ENCODE peak calls at places on chromosomes 5 and 9, in ten cellular contexts. U, M, R, O, E, G, Q, J, L and A are unnamed samples. For H3K27me3, the result is how much of the 10 kb centered on the place peaks cover.

GRCh38 chr5:178182158-178182876 is 4.9 kb downstream of the GMCL2 start:
- DNase-seq in U (no peak), M (no peak), R (peak), O (no peak), E (no peak), G (no peak), Q (no peak), J (no peak), L (no peak), A (no peak)

GRCh38 chr9:130172161-130172857 is at the start of gene NCS1:
- DNase-seq in U (peak), M (peak), R (peak), O (peak), E (peak), G (peak), Q (peak), J (peak), L (peak), A (peak)

GRCh38 chr5:123844873-123845272 is 332.9 kb downstream of the CSNK1G3 start:
- DNase-seq in U (no peak), M (no peak), R (no peak), O (no peak), E (no peak), G (no peak), Q (no peak), J (peak), L (peak), A (peak)

GRCh38 chr5:157494178-157494830 is 34.3 kb downstream of the NIPAL4 start:
- DNase-seq in U (no peak), M (no peak), R (no peak), O (no peak), E (no peak), G (no peak), Q (no peak), J (no peak), L (no peak), A (no peak)

GRCh38 chr5:150302301-150303069 is at the start of gene ARSI:
- DNase-seq in U (peak), M (peak), R (peak), O (no peak), E (peak), G (no peak), Q (peak), J (no peak), L (no peak), A (peak)

GRCh38 chr9:126153382-126153781 is 173.2 kb upstream of the MVB12B start:
- DNase-seq in U (no peak), M (no peak), R (no peak), O (no peak), E (no peak), G (no peak), Q (no peak), J (no peak), L (no peak), A (no peak)

GRCh38 chr5:167754501-167754941 is 536.9 kb upstream of the WWC1 start:
- DNase-seq in U (no peak), M (no peak), R (peak), O (no peak), E (no peak), G (no peak), Q (no peak), J (no peak), L (no peak), A (no peak)

GRCh38 chr5:25358919-25359318 is 714.1 kb upstream of the CDH10 start:
- DNase-seq in U (no peak), M (no peak), R (no peak), O (no peak), E (no peak), G (no peak), Q (no peak), J (no peak), L (no peak), A (no peak)

GRCh38 chr5:153159611-153160010 is 330.9 kb upstream of the GRIA1 start:
- DNase-seq in U (no peak), M (no peak), R (no peak), O (no peak), E (peak), G (no peak), Q (no peak), J (peak), L (no peak), A (peak)

GRCh38 chr5:146084376-146084775 is 21.0 kb downstream of the PLAC8L1 start:
- DNase-seq in U (no peak), M (no peak), R (no peak), O (no peak), E (no peak), G (no peak), Q (no peak), J (no peak), L (no peak), A (no peak)

GRCh38 chr9:31394040-31394473 is 990.4 kb upstream of the ACO1 start:
- DNase-seq in U (no peak), M (no peak), R (no peak), O (no peak), E (no peak), G (no peak), Q (no peak), J (peak), L (no peak), A (no peak)

GRCh38 chr5:54704825-54705224 is 187.3 kb downstream of the SNX18 start:
- DNase-seq in U (no peak), M (no peak), R (no peak), O (no peak), E (no peak), G (no peak), Q (no peak), J (no peak), L (no peak), A (no peak)

GRCh38 chr5:167355370-167355769 is 936.1 kb upstream of the WWC1 start:
- DNase-seq in U (no peak), M (no peak), R (no peak), O (no peak), E (peak), G (no peak), Q (no peak), J (no peak), L (no peak), A (no peak)

GRCh38 chr5:33032161-33033085 is 321.3 kb downstream of the NPR3 start:
- DNase-seq in U (no peak), M (no peak), R (no peak), O (no peak), E (peak), G (no peak), Q (no peak), J (peak), L (peak), A (peak)

GRCh38 chr5:136006164-136006563 is 22.6 kb upstream of the TGFBI start:
- DNase-seq in U (no peak), M (no peak), R (no peak), O (no peak), E (no peak), G (no peak), Q (no peak), J (peak), L (peak), A (no peak)

GRCh38 chr5:131716650-131717049 is 80.2 kb downstream of the FNIP1 start:
- DNase-seq in U (no peak), M (no peak), R (no peak), O (no peak), E (no peak), G (no peak), Q (no peak), J (no peak), L (no peak), A (no peak)

GRCh38 chr9:102867488-102867887 is 127.6 kb upstream of the CYLC2 start:
- DNase-seq in U (no peak), M (no peak), R (peak), O (no peak), E (no peak), G (no peak), Q (no peak), J (peak), L (no peak), A (no peak)

GRCh38 chr5:149172261-149172660 is 31.0 kb downstream of the ABLIM3 start:
- DNase-seq in U (no peak), M (no peak), R (peak), O (no peak), E (peak), G (no peak), Q (no peak), J (peak), L (peak), A (peak)

GRCh38 chr5:169416583-169417196 is 115.8 kb upstream of the SLIT3 start:
- DNase-seq in U (peak), M (no peak), R (no peak), O (no peak), E (peak), G (peak), Q (peak), J (peak), L (peak), A (peak)

GRCh38 chr5:52994266-52994665 is 5.1 kb downstream of the ITGA2 start:
- DNase-seq in U (no peak), M (no peak), R (no peak), O (no peak), E (no peak), G (no peak), Q (no peak), J (no peak), L (peak), A (no peak)

GRCh38 chr9:37730840-37731239 is 22.8 kb upstream of the TRMT10B start:
- DNase-seq in U (no peak), M (no peak), R (no peak), O (no peak), E (no peak), G (no peak), Q (no peak), J (no peak), L (no peak), A (no peak)

GRCh38 chr5:80346055-80346454 is 26.3 kb downstream of the SPZ1 start:
- DNase-seq in U (no peak), M (no peak), R (peak), O (peak), E (peak), G (no peak), Q (no peak), J (no peak), L (no peak), A (peak)

GRCh38 chr5:68087866-68088265 is 127.7 kb upstream of the PIK3R1 start:
- DNase-seq in U (no peak), M (peak), R (no peak), O (no peak), E (no peak), G (no peak), Q (no peak), J (no peak), L (no peak), A (peak)

GRCh38 chr9:34546834-34547827 is 24.3 kb upstream of the ENHO start:
- DNase-seq in U (peak), M (no peak), R (peak), O (peak), E (peak), G (peak), Q (peak), J (peak), L (peak), A (peak)

GRCh38 chr9:108586451-108586850 is 269.3 kb downstream of the ACTL7B start:
- DNase-seq in U (no peak), M (no peak), R (no peak), O (no peak), E (no peak), G (no peak), Q (no peak), J (no peak), L (no peak), A (no peak)

GRCh38 chr5:147539053-147539452 is 29.2 kb upstream of the DPYSL3 start:
- DNase-seq in U (no peak), M (no peak), R (peak), O (no peak), E (peak), G (no peak), Q (no peak), J (no peak), L (peak), A (no peak)

GRCh38 chr9:73689091-73689870 is 537.6 kb downstream of the ANXA1 start:
- DNase-seq in U (no peak), M (no peak), R (no peak), O (no peak), E (no peak), G (no peak), Q (no peak), J (no peak), L (no peak), A (no peak)

GRCh38 chr9:97705354-97705950 is 8.3 kb upstream of the XPA start:
- DNase-seq in U (no peak), M (no peak), R (peak), O (no peak), E (no peak), G (no peak), Q (no peak), J (peak), L (no peak), A (no peak)

GRCh38 chr9:26077860-26078259 is 399.6 kb upstream of the TUSC1 start:
- DNase-seq in U (peak), M (no peak), R (no peak), O (no peak), E (no peak), G (no peak), Q (no peak), J (no peak), L (no peak), A (no peak)

GRCh38 chr5:27328480-27328879 is 290.1 kb upstream of the CDH9 start:
- DNase-seq in U (no peak), M (no peak), R (peak), O (no peak), E (peak), G (no peak), Q (no peak), J (peak), L (peak), A (no peak)

GRCh38 chr5:33227746-33228145 is 213.0 kb upstream of the TARS1 start:
- DNase-seq in U (no peak), M (no peak), R (no peak), O (no peak), E (no peak), G (no peak), Q (no peak), J (no peak), L (no peak), A (no peak)

GRCh38 chr9:105242557-105242956 is 1.9 kb upstream of the SLC44A1 start:
- DNase-seq in U (no peak), M (no peak), R (no peak), O (no peak), E (peak), G (no peak), Q (no peak), J (no peak), L (no peak), A (peak)

DNA sequence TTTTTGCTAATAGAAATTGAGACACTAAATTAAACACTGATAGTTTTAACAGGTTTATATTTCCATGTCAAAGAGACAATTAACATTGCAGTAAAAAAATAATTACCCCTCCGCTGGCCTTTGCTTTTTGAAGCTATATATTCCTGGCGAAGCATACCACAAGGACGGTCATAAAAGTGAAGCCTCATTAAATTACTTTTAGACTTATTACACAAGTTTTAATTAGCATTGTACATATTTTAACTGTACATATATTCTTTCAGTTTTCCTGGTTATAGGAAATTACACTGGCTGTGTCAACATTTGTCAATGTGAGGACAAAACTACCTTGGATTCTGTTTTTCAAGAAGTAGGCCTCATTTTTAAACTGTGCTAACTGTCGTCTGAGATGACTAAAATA is 1.2 kb downstream of the CDKN2A start:
- DNase-seq in U (no peak), M (no peak), R (no peak), O (no peak), E (no peak), G (no peak), Q (no peak), J (no peak), L (no peak), A (no peak)
- H3K27me3 ChIP-seq in U (under half), M (under half), R (under half), O (under half), E (under half), G (under half), Q (half or more), J (under half), L (under half), A (half or more)

GRCh38 chr9:115594551-115594950 is 476.6 kb upstream of the TNC start:
- DNase-seq in U (no peak), M (no peak), R (no peak), O (no peak), E (no peak), G (no peak), Q (no peak), J (peak), L (peak), A (no peak)

GRCh38 chr9:115597330-115597729 is 479.4 kb upstream of the TNC start:
- DNase-seq in U (no peak), M (no peak), R (no peak), O (no peak), E (no peak), G (no peak), Q (no peak), J (no peak), L (no peak), A (peak)

GRCh38 chr9:115593587-115594091 is 475.7 kb upstream of the TNC start:
- DNase-seq in U (no peak), M (no peak), R (peak), O (peak), E (no peak), G (no peak), Q (no peak), J (peak), L (peak), A (peak)

GRCh38 chr9:115595951-115596742 is 478.2 kb upstream of the TNC start:
- DNase-seq in U (no peak), M (no peak), R (no peak), O (no peak), E (peak), G (no peak), Q (no peak), J (peak), L (peak), A (peak)

GRCh38 chr9:115596743-115597080 is 478.8 kb upstream of the TNC start:
- DNase-seq in U (no peak), M (no peak), R (no peak), O (no peak), E (no peak), G (no peak), Q (no peak), J (no peak), L (no peak), A (no peak)
- H3K4me3 ChIP-seq in U (no peak), M (no peak), R (no peak), O (no peak), E (peak), G (no peak), Q (no peak), J (peak), L (peak), A (no peak)

DNA sequence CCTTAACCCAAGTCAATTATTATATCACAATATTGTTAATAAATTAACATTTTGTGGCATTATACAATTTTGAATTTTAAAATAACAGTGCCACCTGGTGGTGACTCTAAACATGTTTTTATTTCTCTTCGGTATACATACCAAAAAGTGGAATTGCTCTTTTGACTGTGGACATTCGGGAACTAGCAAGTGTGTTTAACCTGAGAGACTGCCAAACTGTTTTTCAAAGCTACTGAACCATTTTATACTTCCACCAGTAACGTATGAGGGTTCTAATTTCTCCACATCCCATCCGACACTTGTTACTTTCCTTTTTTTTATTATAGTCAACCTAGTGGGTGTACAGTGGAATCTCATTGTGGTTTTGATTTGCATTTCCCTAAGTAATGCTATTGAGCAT is 18.3 kb upstream of the HSDL2 start:
- DNase-seq in U (no peak), M (no peak), R (peak), O (peak), E (no peak), G (no peak), Q (no peak), J (no peak), L (peak), A (peak)
- TF ChIP-seq CTCF in U (peak), M (peak), R (peak), O (peak), E (peak), G (peak), Q (peak), J (no peak), L (peak), A (peak)

GRCh38 chr9:93948456-93949072 is 6.6 kb downstream of the BARX1 start:
- DNase-seq in U (peak), M (no peak), R (no peak), O (no peak), E (peak), G (no peak), Q (no peak), J (no peak), L (no peak), A (no peak)

GRCh38 chr9:93944011-93944410 is 11.1 kb downstream of the BARX1 start:
- DNase-seq in U (no peak), M (no peak), R (no peak), O (no peak), E (no peak), G (no peak), Q (no peak), J (no peak), L (no peak), A (no peak)

GRCh38 chr9:93947409-93948070 is 7.6 kb downstream of the BARX1 start:
- DNase-seq in U (no peak), M (no peak), R (no peak), O (no peak), E (no peak), G (no peak), Q (no peak), J (no peak), L (no peak), A (no peak)

GRCh38 chr9:93945400-93946337 is 9.5 kb downstream of the BARX1 start:
- DNase-seq in U (no peak), M (no peak), R (no peak), O (no peak), E (peak), G (no peak), Q (no peak), J (no peak), L (no peak), A (no peak)

GRCh38 chr9:93946338-93946712 is 8.8 kb downstream of the BARX1 start:
- DNase-seq in U (no peak), M (no peak), R (no peak), O (no peak), E (no peak), G (no peak), Q (no peak), J (no peak), L (no peak), A (no peak)
- H3K27me3 ChIP-seq in U (under half), M (under half), R (under half), O (under half), E (under half), G (under half), Q (half or more), J (half or more), L (half or more), A (half or more)

GRCh38 chr9:113807173-113808061 is 68.7 kb upstream of the ZNF618 start:
- DNase-seq in U (peak), M (peak), R (peak), O (peak), E (no peak), G (no peak), Q (peak), J (peak), L (peak), A (peak)
- H3K4me3 ChIP-seq in U (no peak), M (no peak), R (peak), O (no peak), E (peak), G (no peak), Q (peak), J (no peak), L (no peak), A (no peak)

DNA sequence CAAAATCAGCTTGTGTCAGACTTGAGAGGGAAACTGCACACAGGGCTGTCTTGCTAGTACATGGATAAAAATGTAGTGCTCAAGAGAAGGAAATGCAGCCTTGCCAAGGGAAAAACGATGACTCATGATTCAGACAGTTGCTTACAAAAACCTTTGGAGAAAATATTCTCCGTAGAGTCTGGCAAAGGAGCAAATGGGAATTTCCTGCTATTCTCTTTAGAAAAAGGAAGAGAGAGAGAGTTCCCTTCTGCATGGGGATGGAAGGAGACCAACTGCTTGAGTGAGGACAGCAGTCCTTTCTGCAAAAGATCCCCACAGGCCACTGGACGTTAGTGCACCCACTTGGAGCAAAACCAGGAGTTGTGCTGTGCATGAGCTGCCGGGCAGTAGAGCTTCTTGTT is 7.6 kb downstream of the IFNB1 start:
- DNase-seq in U (no peak), M (peak), R (peak), O (peak), E (no peak), G (no peak), Q (no peak), J (peak), L (peak), A (peak)
- TF ChIP-seq CTCF in U (no peak), M (peak), R (no peak), O (no peak), E (peak), G (no peak), Q (peak), J (peak), L (peak), A (peak)